ENCODE peak calls at places on chromosomes 11 and 22, in five cellular contexts. A is heart left ventricle, C is A549, U is Peyer's patch, R is IMR-90. J is an unnamed sample.

GRCh38 chr11:6629892-6630631 is 10.8 kb upstream of the TPP1 start:
- DNase-seq in R (no peak), A (no peak), U (no peak), C (no peak), J (peak)

GRCh38 chr22:27801616-27802388 is at the start of gene MN1:
- DNase-seq in U (peak), C (peak), A (peak), R (peak), J (no peak)

GRCh38 chr11:225734-226453 is 10.2 kb downstream of the SIRT3 start:
- DNase-seq in C (no peak), A (no peak), R (peak), U (no peak), J (no peak)

GRCh38 chr22:28899199-28899853 is 16.0 kb downstream of the ZNRF3 start:
- DNase-seq in A (no peak), U (no peak), R (peak), C (no peak), J (peak)

GRCh38 chr11:118227865-118228785 is 3.3 kb upstream of the JAML start:
- DNase-seq in R (no peak), U (peak), C (no peak), A (no peak), J (no peak)

GRCh38 chr22:46113910-46114517 is 36.3 kb upstream of the PPARA start:
- DNase-seq in A (no peak), C (no peak), U (no peak), R (no peak), J (no peak)

GRCh38 chr22:50034126-50035081 is 21.8 kb upstream of the IL17REL start:
- DNase-seq in C (no peak), A (no peak), R (no peak), U (no peak), J (peak)

GRCh38 chr11:111229604-111230003 is 15.9 kb upstream of the POU2AF2 start:
- DNase-seq in C (no peak), U (no peak), R (no peak), A (no peak), J (no peak)

GRCh38 chr22:44274918-44275665 is 37.7 kb downstream of the SHISAL1 start:
- DNase-seq in U (no peak), R (no peak), C (no peak), A (no peak), J (peak)

GRCh38 chr11:119258180-119258579 is 52.0 kb downstream of the CBL start:
- DNase-seq in R (no peak), U (no peak), C (no peak), A (no peak), J (no peak)

GRCh38 chr11:93895106-93895862 is 44.9 kb upstream of the VSTM5 start:
- DNase-seq in A (no peak), U (no peak), R (peak), C (peak), J (no peak)

GRCh38 chr11:101817536-101817935 is 97.3 kb upstream of the CEP126 start:
- DNase-seq in C (no peak), U (no peak), A (no peak), R (no peak), J (no peak)

GRCh38 chr11:3616721-3617460 is 24.9 kb downstream of the ART5 start:
- DNase-seq in C (no peak), U (no peak), A (no peak), R (peak), J (peak)

GRCh38 chr11:36622431-36623136 is 24.5 kb upstream of the RAG2 start:
- DNase-seq in U (no peak), A (no peak), C (peak), R (peak), J (no peak)

GRCh38 chr11:9571071-9571765 is 2.3 kb upstream of the WEE1 start:
- DNase-seq in A (no peak), R (no peak), C (no peak), U (no peak), J (no peak)

GRCh38 chr11:45560935-45561330 is 104.5 kb downstream of the CHST1 start:
- DNase-seq in A (no peak), C (no peak), U (no peak), R (no peak), J (no peak)

GRCh38 chr11:111555255-111555654 is 14.7 kb downstream of the LAYN start:
- DNase-seq in A (no peak), U (no peak), R (peak), C (no peak), J (no peak)

GRCh38 chr11:8477680-8478079 is 116.3 kb downstream of the STK33 start:
- DNase-seq in A (no peak), U (no peak), C (no peak), R (no peak), J (no peak)

GRCh38 chr11:63999349-64000025 is 13.2 kb downstream of the OTUB1 start:
- DNase-seq in A (peak), U (peak), C (peak), R (no peak), J (peak)

GRCh38 chr22:27219036-27219435 is 561.6 kb downstream of the MIAT start:
- DNase-seq in U (no peak), R (no peak), C (no peak), A (no peak), J (no peak)

GRCh38 chr11:118003021-118003423 is 16.8 kb downstream of the IL10RA start:
- DNase-seq in U (no peak), C (no peak), A (no peak), R (no peak), J (peak)

GRCh38 chr11:116736763-116737162 is 36.0 kb downstream of the BUD13 start:
- DNase-seq in U (no peak), R (no peak), A (no peak), C (peak), J (peak)

GRCh38 chr11:69167916-69168691 is 12.4 kb downstream of the SMIM38 start:
- DNase-seq in A (no peak), R (peak), U (no peak), C (peak), J (peak)

GRCh38 chr11:102849319-102849718 is 5.9 kb upstream of the MMP3 start:
- DNase-seq in U (no peak), C (no peak), R (peak), A (no peak), J (no peak)

GRCh38 chr22:17695986-17696385 is 57.4 kb downstream of the BCL2L13 start:
- DNase-seq in C (no peak), R (no peak), A (no peak), U (no peak), J (no peak)

GRCh38 chr11:108960498-108960897 is 295.6 kb downstream of the DDX10 start:
- DNase-seq in A (no peak), U (no peak), R (no peak), C (no peak), J (no peak)

GRCh38 chr11:111957663-111958415 is 20.7 kb downstream of the DIXDC1 start:
- DNase-seq in A (no peak), C (no peak), R (no peak), U (no peak), J (no peak)

GRCh38 chr22:32080904-32081303 is 37.8 kb downstream of the SLC5A1 start:
- DNase-seq in R (peak), U (no peak), C (peak), A (no peak), J (no peak)

GRCh38 chr11:114909866-114910265 is 231.5 kb downstream of the NXPE2 start:
- DNase-seq in A (no peak), C (no peak), R (no peak), U (no peak), J (no peak)

GRCh38 chr11:114197799-114198500 is 98.2 kb upstream of the NNMT start:
- DNase-seq in C (no peak), U (no peak), A (peak), R (peak), J (peak)

GRCh38 chr11:114340311-114341131 is 44.3 kb downstream of the NNMT start:
- DNase-seq in C (peak), A (peak), U (no peak), R (peak), J (peak)

GRCh38 chr11:119816660-119817059 is 87.7 kb upstream of the NECTIN1 start:
- DNase-seq in C (no peak), R (no peak), A (no peak), U (no peak), J (no peak)

GRCh38 chr11:64597671-64598101 is 6.7 kb downstream of the SLC22A12 start:
- DNase-seq in R (no peak), C (no peak), U (no peak), A (no peak), J (peak)

GRCh38 chr22:30909306-30909705 is 59.3 kb downstream of the MORC2 start:
- DNase-seq in C (no peak), U (no peak), R (no peak), A (no peak), J (no peak)

GRCh38 chr22:30905696-30906341 is 62.8 kb downstream of the MORC2 start:
- DNase-seq in C (no peak), R (no peak), U (no peak), A (no peak), J (no peak)

GRCh38 chr22:30906411-30906810 is 62.2 kb downstream of the MORC2 start:
- DNase-seq in U (no peak), C (no peak), R (no peak), A (no peak), J (no peak)

GRCh38 chr22:30906946-30907345 is 61.6 kb downstream of the MORC2 start:
- DNase-seq in R (no peak), A (no peak), C (no peak), U (no peak), J (no peak)

GRCh38 chr22:30908051-30908461 is 60.5 kb downstream of the MORC2 start:
- DNase-seq in C (no peak), R (no peak), A (no peak), U (no peak), J (no peak)
- TF ChIP-seq POLR2A in C (no peak), R (no peak), A (no peak), U (no peak), J (no peak)

GRCh38 chr22:20425821-20426615 is 11.6 kb downstream of the SCARF2 start:
- DNase-seq in C (no peak), U (no peak), R (no peak), A (no peak), J (peak)
- H3K4me3 ChIP-seq in C (no peak), U (no peak), R (no peak), A (peak), J (peak)

GRCh38 chr11:15189189-15189588 is 74.5 kb downstream of the INSC start:
- DNase-seq in A (no peak), C (no peak), U (no peak), R (no peak), J (no peak)
- TF ChIP-seq POLR2A in A (no peak), C (no peak), U (no peak), R (no peak), J (no peak)

DNA sequence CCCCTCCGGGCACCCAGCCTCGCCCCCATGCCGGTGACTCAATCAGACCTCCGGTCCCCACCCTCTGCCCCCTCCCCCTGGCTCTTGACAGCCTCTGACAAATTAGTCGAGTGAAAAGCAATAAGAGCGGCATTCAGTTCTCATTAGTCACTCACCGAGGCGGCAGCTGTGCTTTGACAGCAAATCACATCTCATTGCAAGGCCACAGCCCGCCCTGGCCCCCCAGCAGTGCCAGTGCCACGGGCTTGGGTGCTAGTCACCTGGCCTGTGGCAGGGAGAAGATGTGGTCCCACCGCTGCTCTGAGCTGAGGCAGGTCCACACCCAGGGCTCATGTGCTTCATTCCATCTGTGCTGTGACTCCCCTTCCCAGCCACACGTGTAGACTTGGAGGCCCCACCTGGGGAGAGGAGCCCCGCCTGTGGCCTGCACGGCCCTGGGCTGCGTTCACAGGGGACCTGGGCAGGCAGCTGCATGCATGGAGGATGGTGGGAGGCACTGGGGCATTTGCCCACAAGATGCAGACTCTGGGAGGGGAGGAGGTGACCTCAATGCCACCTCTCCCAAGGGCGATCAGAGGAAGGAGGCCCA is 7.4 kb upstream of the TH start:
- DNase-seq in U (no peak), R (peak), A (no peak), C (peak), J (no peak)
- H3K4me3 ChIP-seq in U (no peak), R (no peak), A (no peak), C (no peak), J (no peak)

DNA sequence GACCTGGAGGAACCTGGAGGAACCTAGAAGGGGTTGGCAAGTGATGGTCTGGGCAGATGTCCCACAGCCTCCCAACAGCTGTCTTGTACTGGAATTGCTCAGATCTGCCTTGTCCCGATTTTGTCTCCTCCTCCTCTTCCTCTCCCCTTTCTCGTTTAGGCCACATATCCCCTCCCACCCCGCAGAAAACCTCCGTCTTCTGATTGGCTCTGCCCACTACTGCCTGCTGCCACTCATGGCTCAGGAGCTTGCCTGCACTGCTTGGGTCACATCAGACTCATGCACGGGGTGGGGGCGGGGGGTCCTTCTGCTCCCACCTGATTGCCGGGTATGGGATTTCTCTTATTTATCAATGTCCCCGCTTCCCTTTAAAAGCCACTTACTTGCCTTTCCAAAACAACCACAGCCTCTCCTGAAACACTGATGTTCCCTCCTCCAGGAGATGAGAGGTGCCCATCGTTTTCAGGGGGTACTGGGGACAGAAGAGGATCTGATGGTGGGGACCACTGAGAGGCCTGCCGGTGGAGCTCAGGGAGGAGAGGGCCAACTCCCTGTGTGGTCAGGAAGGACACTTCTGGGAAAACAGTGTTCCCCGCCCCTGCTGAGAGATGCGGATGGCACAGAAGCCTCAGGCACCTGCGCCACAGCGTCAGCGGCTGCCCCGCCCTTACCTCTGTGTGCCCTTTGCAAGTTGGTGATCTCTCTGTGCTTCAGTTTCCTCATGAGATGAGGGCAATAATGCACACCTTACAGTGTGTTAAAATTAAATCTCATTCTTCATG is 14.7 kb downstream of the TOM1 start:
- DNase-seq in C (no peak), U (no peak), R (no peak), A (no peak), J (peak)
- TF ChIP-seq POLR2A in C (no peak), U (no peak), R (no peak), A (peak), J (no peak)

GRCh38 chr11:35238882-35239281 is 99.9 kb downstream of the CD44 start:
- DNase-seq in C (no peak), U (no peak), R (no peak), A (no peak), J (no peak)

GRCh38 chr11:35236667-35237003 is 97.7 kb downstream of the CD44 start:
- DNase-seq in R (peak), C (no peak), A (no peak), U (no peak), J (no peak)

GRCh38 chr11:35237345-35237744 is 98.4 kb downstream of the CD44 start:
- DNase-seq in U (no peak), A (no peak), C (no peak), R (no peak), J (no peak)

GRCh38 chr11:35239476-35240075 is 100.6 kb downstream of the CD44 start:
- DNase-seq in C (no peak), U (no peak), R (no peak), A (no peak), J (no peak)

DNA sequence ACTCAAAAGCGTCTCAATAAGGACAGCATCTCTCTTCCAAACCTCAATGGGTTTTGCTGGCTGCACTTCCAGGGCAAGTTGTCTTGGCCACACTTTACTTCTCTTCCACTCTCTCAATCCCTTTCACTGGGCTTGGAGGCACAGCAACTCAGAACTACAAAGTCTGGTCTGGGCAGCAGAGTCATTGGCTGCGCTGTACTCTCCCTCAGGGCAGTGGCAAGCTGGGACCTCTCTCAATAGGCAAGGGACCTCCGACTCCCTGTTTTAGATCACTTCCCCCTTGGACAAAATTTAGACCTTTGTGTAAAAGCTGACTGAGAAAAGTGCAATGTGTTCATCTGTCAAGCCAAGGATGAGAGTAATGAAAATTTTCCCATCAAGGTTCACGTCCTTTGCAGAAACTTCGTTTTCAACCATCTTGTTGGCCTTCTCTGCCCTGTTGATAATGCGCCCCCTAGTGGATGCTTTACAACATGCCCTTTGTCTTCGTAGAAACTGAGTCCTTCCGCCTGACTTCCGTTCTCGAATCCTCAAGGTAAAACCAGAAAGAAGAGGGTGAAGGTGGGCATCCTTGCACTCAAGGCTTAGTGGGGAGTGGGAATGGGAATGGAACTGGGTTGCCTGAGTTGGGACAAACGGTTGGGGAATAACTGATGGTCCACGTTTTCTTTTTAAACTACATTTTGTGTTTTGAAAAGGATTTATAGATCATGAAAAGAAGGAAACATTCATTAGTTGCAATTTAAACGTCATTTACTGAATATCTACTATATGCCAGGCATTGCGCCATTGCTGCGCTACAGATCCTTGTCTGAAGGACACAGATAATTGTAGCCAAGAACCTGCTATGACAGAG is 99.1 kb downstream of the CD44 start:
- DNase-seq in R (no peak), C (peak), U (peak), A (peak), J (no peak)
- H3K4me3 ChIP-seq in R (no peak), C (no peak), U (no peak), A (no peak), J (no peak)

J was measured in spleen.